ENCODE peak calls at places on chromosomes 13 and 19, in ten cellular contexts. P, H, I, J, T, V, X, Q, R and S are unnamed samples.

GRCh38 chr19:47186337-47187022 is 44.5 kb downstream of the BBC3 start:
- DNase-seq in T (peak; percentile 30), X (no peak), J (peak; percentile 60), P (no peak), V (no peak), H (no peak), I (no peak), Q (no peak), R (no peak), S (no peak)

GRCh38 chr13:93249259-93249917 is 22.8 kb downstream of the GPC6 start:
- DNase-seq in R (no peak), X (no peak), P (no peak), V (no peak), I (no peak), H (no peak), T (no peak), J (no peak), Q (no peak), S (no peak)

GRCh38 chr13:27211771-27212364 is 39.5 kb upstream of the RPL21 start:
- DNase-seq in Q (no peak), J (no peak), P (peak; percentile 60), H (no peak), R (no peak), I (no peak), X (no peak), V (no peak), T (no peak), S (no peak)

GRCh38 chr13:47976325-47976724 is 24.7 kb downstream of the SUCLA2 start:
- DNase-seq in T (no peak), J (no peak), V (no peak), I (no peak), H (no peak), R (no peak), X (no peak), Q (no peak), P (no peak), S (no peak)

GRCh38 chr19:41897820-41898219 is 14.8 kb downstream of the ARHGEF1 start:
- DNase-seq in X (no peak), R (no peak), I (no peak), P (no peak), V (no peak), Q (no peak), H (no peak), J (no peak), T (no peak), S (no peak)

GRCh38 chr19:7272856-7273578 is 21.2 kb downstream of the INSR start:
- DNase-seq in R (no peak), I (no peak), V (no peak), P (no peak), T (no peak), X (no peak), Q (no peak), H (no peak), J (no peak), S (no peak)

GRCh38 chr13:106095406-106095805 is 440.1 kb downstream of the EFNB2 start:
- DNase-seq in J (no peak), I (no peak), T (no peak), Q (no peak), P (no peak), X (no peak), V (no peak), H (no peak), R (no peak), S (no peak)

GRCh38 chr19:33226550-33227241 is 1.0 kb upstream of the SLC7A10 start:
- DNase-seq in H (no peak), V (peak; percentile 76), P (no peak), T (peak; percentile 29), Q (no peak), R (no peak), J (no peak), I (peak; percentile 31), X (peak; percentile 79), S (no peak)

GRCh38 chr19:58558066-58558622 is at the start of gene UBE2M:
- DNase-seq in P (peak; percentile 93), R (peak; percentile 79), I (peak; percentile 81), J (peak; percentile 48), H (peak; percentile 74), V (no peak), T (peak; percentile 66), X (peak; percentile 83), Q (peak; percentile 70), S (peak; percentile 27)

GRCh38 chr19:2142173-2142829 is 9.1 kb downstream of the AP3D1 start:
- DNase-seq in T (no peak), R (no peak), I (no peak), P (no peak), H (no peak), Q (no peak), X (no peak), V (no peak), J (no peak), S (no peak)

GRCh38 chr13:85529216-85529590 is 270.0 kb downstream of the SLITRK6 start:
- DNase-seq in R (no peak), T (no peak), V (no peak), J (no peak), H (no peak), Q (no peak), X (no peak), P (no peak), I (no peak), S (no peak)

GRCh38 chr13:49635599-49636433 is 7.5 kb downstream of the ARL11 start:
- DNase-seq in P (no peak), R (no peak), X (no peak), T (no peak), H (peak; percentile 46), Q (no peak), I (no peak), J (peak; percentile 26), V (no peak), S (no peak)

GRCh38 chr19:2274185-2274711 is 7.7 kb downstream of the PEAK3 start:
- DNase-seq in R (no peak), P (no peak), Q (no peak), I (no peak), X (no peak), T (no peak), H (no peak), J (no peak), V (no peak), S (peak; percentile 4)

DNA sequence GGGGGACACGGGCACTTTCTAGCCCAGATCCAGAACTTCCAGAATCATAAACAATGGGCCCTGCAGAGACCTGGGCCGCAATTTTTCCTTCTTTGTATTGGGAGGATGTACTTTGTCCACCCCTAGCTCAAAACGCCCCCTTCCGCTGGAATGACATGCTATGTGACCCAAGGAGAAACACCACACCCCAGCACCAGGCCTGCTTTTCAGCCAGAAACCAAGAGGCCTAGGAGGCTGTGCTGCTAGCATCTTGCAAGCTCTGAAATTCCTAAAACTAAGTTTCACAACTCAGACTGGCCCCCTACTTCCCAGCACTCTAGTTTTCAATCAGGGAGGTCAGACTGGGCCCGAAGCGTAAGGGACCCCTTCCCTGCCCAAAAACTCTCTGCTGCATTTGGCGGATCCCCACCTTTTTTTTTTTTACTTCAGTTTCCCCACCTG is 538 bp downstream of the LSM4 start:
- DNase-seq in P (no peak), X (peak; percentile 62), V (peak; percentile 81), I (no peak), J (peak; percentile 71), H (peak; percentile 45), T (peak; percentile 84), R (peak; percentile 72), Q (no peak), S (peak; percentile 53)
- TF ChIP-seq CTCF in P (no peak), X (peak; percentile 11), V (peak; percentile 48), I (no peak), J (no peak), H (no peak), T (no peak), R (peak; percentile 31), Q (no peak), S (peak; percentile 27)

GRCh38 chr19:36646746-36647145 is 19.9 kb downstream of the ZNF461 start:
- DNase-seq in J (no peak), T (no peak), H (no peak), X (no peak), R (no peak), V (no peak), I (no peak), P (no peak), Q (no peak), S (no peak)
- H3K9me3 ChIP-seq in J (no peaks in the 10 kb centered on the region), T (peaks cover 96% of the 10 kb centered on the region), H (peaks cover 3% of the 10 kb centered on the region), X (peaks cover 99% of the 10 kb centered on the region), R (peaks cover 100% of the 10 kb centered on the region), V (peaks cover 25% of the 10 kb centered on the region), I (peaks cover 7% of the 10 kb centered on the region), P (peaks cover 32% of the 10 kb centered on the region), Q (no peaks in the 10 kb centered on the region), S (no peaks in the 10 kb centered on the region)

DNA sequence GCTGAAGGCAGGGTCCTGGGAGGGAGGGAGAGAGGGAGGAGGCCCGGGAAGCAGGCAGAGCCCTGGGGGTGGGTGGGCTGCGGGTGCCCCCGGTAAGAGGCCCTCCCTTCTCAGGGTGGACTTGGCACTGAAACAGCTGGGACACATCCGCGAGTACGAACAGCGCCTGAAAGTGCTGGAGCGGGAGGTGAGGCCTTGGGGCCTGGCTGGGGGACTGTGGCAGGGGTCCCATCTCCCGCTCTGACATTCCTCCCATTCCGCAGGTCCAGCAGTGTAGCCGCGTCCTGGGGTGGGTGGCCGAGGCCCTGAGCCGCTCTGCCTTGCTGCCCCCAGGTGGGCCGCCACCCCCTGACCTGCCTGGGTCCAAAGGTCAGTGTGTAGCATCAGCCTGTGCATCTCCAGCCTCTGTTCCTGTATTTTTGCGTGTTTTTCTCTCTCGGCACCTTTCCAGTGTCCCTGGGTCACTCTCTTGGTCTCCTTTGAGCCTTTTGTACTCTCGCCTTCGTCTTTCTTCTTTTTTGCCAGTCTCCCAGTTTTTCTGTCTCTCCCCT is 53.4 kb downstream of the TRPM4 start:
- DNase-seq in J (no peak), P (no peak), Q (no peak), T (no peak), V (peak; percentile 52), X (peak; percentile 48), H (no peak), I (no peak), R (no peak), S (no peak)
- H3K4me1 ChIP-seq in J (no peaks in the 10 kb centered on the region), P (peaks cover 2% of the 10 kb centered on the region), Q (no peaks in the 10 kb centered on the region), T (no peaks in the 10 kb centered on the region), V (peaks cover 4% of the 10 kb centered on the region), X (peaks cover 4% of the 10 kb centered on the region), H (peaks cover 6% of the 10 kb centered on the region), I (peaks cover 3% of the 10 kb centered on the region), R (peaks cover 15% of the 10 kb centered on the region), S (peaks cover 28% of the 10 kb centered on the region)

DNA sequence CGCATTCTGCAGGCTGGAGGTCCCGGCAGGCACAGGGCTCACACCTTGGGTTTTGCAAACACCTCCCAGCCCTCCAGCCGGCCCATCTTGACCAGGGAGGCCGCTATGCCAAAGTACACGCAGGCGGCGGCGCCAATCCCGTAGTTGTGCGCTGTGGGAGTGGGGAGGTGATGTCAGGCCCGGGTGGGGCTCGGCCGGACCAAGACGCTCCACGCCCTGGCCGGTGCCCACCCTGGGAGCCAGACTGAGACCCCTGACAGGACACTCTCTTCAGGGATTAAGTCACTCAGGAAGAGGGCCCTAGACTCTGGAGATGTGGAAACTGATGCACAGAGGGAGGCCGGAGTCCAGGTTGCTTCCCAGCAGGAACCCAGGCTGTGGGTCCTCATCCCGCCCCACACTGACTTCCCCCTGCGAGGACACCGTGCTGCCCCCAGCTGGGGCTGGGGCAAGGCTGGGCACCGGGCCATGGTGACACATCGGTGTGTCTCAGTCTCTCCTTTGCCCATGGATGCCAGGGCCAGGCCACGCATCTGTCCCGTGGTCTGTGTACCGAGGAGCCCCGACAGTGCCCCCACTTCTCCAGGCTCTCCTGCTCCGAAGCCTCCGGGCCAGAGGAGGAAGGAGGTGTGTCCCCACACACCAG is 8.8 kb downstream of the NDUFA11 start:
- DNase-seq in J (no peak), P (no peak), V (no peak), I (no peak), H (no peak), X (no peak), R (peak; percentile 66), T (no peak), Q (no peak), S (no peak)
- TF ChIP-seq CTCF in J (no peak), P (no peak), V (no peak), I (no peak), H (no peak), X (no peak), R (no peak), T (no peak), Q (no peak), S (no peak)

GRCh38 chr19:37669336-37669963 is 14.2 kb upstream of the ZFP30 start:
- DNase-seq in X (no peak), T (no peak), J (no peak), R (no peak), Q (no peak), I (no peak), V (no peak), H (no peak), P (no peak), S (no peak)
- H3K9me3 ChIP-seq in X (peaks cover 92% of the 10 kb centered on the region), T (peaks cover 82% of the 10 kb centered on the region), J (no peaks in the 10 kb centered on the region), R (peaks cover 99% of the 10 kb centered on the region), Q (no peaks in the 10 kb centered on the region), I (no peaks in the 10 kb centered on the region), V (peaks cover 38% of the 10 kb centered on the region), H (no peaks in the 10 kb centered on the region), P (peaks cover 21% of the 10 kb centered on the region), S (no peaks in the 10 kb centered on the region)